ENCODE peak calls at places on chromosomes 5 and 9, in ten cellular contexts. P is ureter; Y is cardiac muscle cell; J is lung; F is activated T-helper 2 cell treated with anti-CD3 and anti-CD28 coated beads, Interferon-gamma antibody, Interleukin-2, Interleukin-4, amounts not matched to agents 10 μg/mL and 5 μg/mL and 100 μg/mL, durations not matched to agents 14 hours and 24 hours and 36 hours; D is kidney tubule cell; C is sigmoid colon; E is NCI-H82; X is AG20443; B is C1 segment of cervical spinal cord. Q is an unnamed sample.

GRCh38 chr5:131209175-131209505 is 38.4 kb downstream of the LYRM7 start:
- DNase-seq in X (no peak), Y (no peak), P (no peak), D (no peak), J (no peak), F (no peak), E (no peak), C (no peak), B (no peak), Q (no peak)

GRCh38 chr5:111734013-111734412 is 23.0 kb downstream of the NREP start:
- DNase-seq in Y (no peak), F (no peak), X (peak; percentile 36), D (peak; percentile 70), E (peak; percentile 51), C (no peak), B (no peak), J (no peak), P (no peak), Q (no peak)

GRCh38 chr9:111955048-111955447 is 58.4 kb downstream of the UGCG start:
- DNase-seq in F (no peak), C (no peak), E (peak; percentile 63), X (no peak), B (no peak), Y (no peak), P (no peak), J (no peak), D (no peak), Q (no peak)

GRCh38 chr5:40682431-40683017 is 2.8 kb downstream of the PTGER4 start:
- DNase-seq in P (no peak), D (no peak), J (no peak), B (no peak), Y (no peak), F (no peak), E (no peak), C (peak; percentile 74), X (no peak), Q (no peak)

GRCh38 chr9:136294437-136294836 is 9.5 kb downstream of the CCDC187 start:
- DNase-seq in B (no peak), C (no peak), F (no peak), E (no peak), P (no peak), J (no peak), X (no peak), Y (no peak), D (no peak), Q (no peak)

GRCh38 chr5:135112008-135112670 is 78.1 kb upstream of the PITX1 start:
- DNase-seq in X (no peak), P (no peak), E (peak; percentile 69), J (no peak), F (no peak), B (no peak), D (no peak), Y (no peak), C (peak; percentile 15), Q (peak; percentile 78)

GRCh38 chr5:1161832-1162229 is 39.6 kb upstream of the SLC6A19 start:
- DNase-seq in X (no peak), D (peak; percentile 51), B (peak; percentile 66), F (no peak), C (peak; percentile 81), E (no peak), Y (no peak), J (peak; percentile 48), P (peak; percentile 70), Q (no peak)

GRCh38 chr9:99720455-99721050 is 101.1 kb upstream of the NR4A3 start:
- DNase-seq in F (no peak), C (no peak), Y (no peak), D (no peak), J (no peak), B (no peak), E (no peak), P (no peak), X (peak; percentile 34), Q (no peak)

GRCh38 chr5:173764321-173765029 is 123.7 kb upstream of the CPEB4 start:
- DNase-seq in D (peak; percentile 98), F (no peak), B (no peak), E (peak; percentile 68), X (peak; percentile 98), C (peak; percentile 91), Y (peak; percentile 34), J (peak; percentile 79), P (peak; percentile 87), Q (no peak)

GRCh38 chr9:130138791-130139190 is 33.4 kb upstream of the NCS1 start:
- DNase-seq in X (peak; percentile 89), E (no peak), F (no peak), P (peak; percentile 70), D (peak; percentile 46), Y (peak; percentile 44), B (peak; percentile 23), C (peak; percentile 97), J (peak; percentile 42), Q (no peak)

GRCh38 chr9:95296761-95297160 is 20.7 kb downstream of the FANCC start:
- DNase-seq in C (no peak), J (no peak), F (no peak), D (no peak), E (no peak), P (no peak), Y (peak; percentile 11), X (no peak), B (no peak), Q (no peak)

Q was measured in D341Med.